ENCODE peak calls at places on chromosome 3, in eight cellular contexts. D is AG10803, U is transverse colon, J is kidney, T is fibroblast of pulmonary artery, R is M059J, C is nucleus accumbens, X is HT1080. S is an unnamed sample.

GRCh38 chr3:52277972-52278509 is 408 bp downstream of the WDR82 start:
- DNase-seq in U (no peak), R (peak), X (peak), T (peak), D (peak), J (peak), C (no peak), S (no peak)

GRCh38 chr3:55431041-55431440 is 56.1 kb downstream of the WNT5A start:
- DNase-seq in J (no peak), T (no peak), R (no peak), X (no peak), D (no peak), U (no peak), C (no peak), S (no peak)

GRCh38 chr3:58200846-58201355 is 9.9 kb downstream of the DNASE1L3 start:
- DNase-seq in U (no peak), J (no peak), C (no peak), X (no peak), D (no peak), R (no peak), T (no peak), S (no peak)

GRCh38 chr3:39189150-39189510 is 3.3 kb downstream of the XIRP1 start:
- DNase-seq in R (no peak), T (no peak), X (no peak), J (no peak), C (no peak), U (no peak), D (no peak), S (no peak)

GRCh38 chr3:185423178-185423577 is 60.2 kb downstream of the MAP3K13 start:
- DNase-seq in R (peak), T (peak), J (no peak), U (peak), C (no peak), D (peak), X (peak), S (no peak)

GRCh38 chr3:42655980-42656679 is 2.6 kb downstream of the ZBTB47 start:
- DNase-seq in R (peak), X (peak), C (no peak), U (no peak), J (peak), D (peak), T (peak), S (no peak)

GRCh38 chr3:14467723-14468620 is 65.6 kb downstream of the SLC6A6 start:
- DNase-seq in T (peak), X (peak), R (peak), C (no peak), J (peak), U (peak), D (peak), S (no peak)

GRCh38 chr3:47342812-47343211 is 38.0 kb upstream of the PTPN23 start:
- DNase-seq in C (no peak), U (no peak), J (no peak), D (no peak), X (no peak), R (no peak), T (no peak), S (no peak)

GRCh38 chr3:196740476-196741400 is 1.1 kb downstream of the PAK2 start:
- DNase-seq in X (peak), C (no peak), T (peak), D (peak), R (peak), U (no peak), J (no peak), S (no peak)

GRCh38 chr3:37072892-37073291 is 79.6 kb downstream of the MLH1 start:
- DNase-seq in U (peak), C (no peak), X (peak), D (peak), J (no peak), R (peak), T (peak), S (no peak)

GRCh38 chr3:50010959-50011358 is 71.0 kb downstream of the RBM6 start:
- DNase-seq in C (no peak), D (no peak), X (peak), T (no peak), U (no peak), J (no peak), R (peak), S (no peak)

GRCh38 chr3:71171246-71171645 is 412.3 kb downstream of the FOXP1 start:
- DNase-seq in U (no peak), J (no peak), X (no peak), R (no peak), T (no peak), D (no peak), C (no peak), S (no peak)

GRCh38 chr3:50168791-50169190 is 13.7 kb downstream of the SEMA3F start:
- DNase-seq in R (no peak), J (no peak), D (no peak), C (no peak), X (no peak), U (no peak), T (no peak), S (no peak)

GRCh38 chr3:55434789-55435188 is 52.3 kb downstream of the WNT5A start:
- DNase-seq in R (peak), T (peak), C (no peak), U (peak), X (peak), D (no peak), J (no peak), S (no peak)

GRCh38 chr3:131812433-131812832 is 222.4 kb downstream of the CPNE4 start:
- DNase-seq in U (no peak), D (peak), R (no peak), C (no peak), X (no peak), J (no peak), T (no peak), S (no peak)

GRCh38 chr3:117217355-117217754 is 507.8 kb downstream of the TUSC7 start:
- DNase-seq in J (no peak), U (no peak), T (no peak), C (no peak), R (no peak), X (no peak), D (no peak), S (no peak)

GRCh38 chr3:113277886-113278598 is 66.7 kb downstream of the BOC start:
- DNase-seq in C (no peak), X (no peak), J (peak), R (no peak), U (no peak), T (no peak), D (no peak), S (no peak)

GRCh38 chr3:48709051-48709461 is 8.0 kb downstream of the IP6K2 start:
- DNase-seq in J (no peak), C (no peak), T (no peak), U (no peak), X (peak), R (peak), D (peak), S (no peak)

GRCh38 chr3:37779289-37780152 is 82.2 kb upstream of the CTDSPL start:
- DNase-seq in X (peak), D (peak), R (peak), U (no peak), T (peak), C (peak), J (no peak), S (peak)

GRCh38 chr3:149586871-149587270 is 71.0 kb downstream of the WWTR1 start:
- DNase-seq in X (peak), U (no peak), C (no peak), D (no peak), R (peak), T (no peak), J (no peak), S (no peak)

GRCh38 chr3:118011910-118012309 is 1022.7 kb downstream of the IGSF11 start:
- DNase-seq in D (no peak), X (no peak), R (no peak), T (no peak), C (no peak), U (no peak), J (no peak), S (no peak)

GRCh38 chr3:120683213-120683612 is 1.2 kb upstream of the HGD start:
- DNase-seq in T (no peak), U (no peak), J (no peak), R (no peak), C (no peak), X (no peak), D (peak), S (no peak)

GRCh38 chr3:55720614-55721013 is 233.5 kb upstream of the WNT5A start:
- DNase-seq in C (no peak), U (no peak), J (no peak), T (peak), R (peak), X (peak), D (peak), S (no peak)

GRCh38 chr3:46389306-46389705 is 17.6 kb downstream of the CCR5AS start:
- DNase-seq in X (no peak), T (no peak), C (no peak), D (no peak), U (no peak), J (no peak), R (no peak), S (no peak)

GRCh38 chr3:159987291-159987711 is 1.3 kb upstream of the IL12A start:
- DNase-seq in U (no peak), X (peak), J (no peak), T (no peak), D (peak), R (peak), C (no peak), S (no peak)

GRCh38 chr3:42226470-42227425 is 39.2 kb downstream of the CCK start:
- DNase-seq in C (no peak), J (no peak), R (peak), D (no peak), X (peak), T (no peak), U (no peak), S (no peak)

GRCh38 chr3:193592841-193593665 is at the start of gene OPA1:
- DNase-seq in X (peak), D (peak), U (peak), J (peak), T (peak), R (peak), C (peak), S (peak)

GRCh38 chr3:176554791-176555330 is 642.4 kb downstream of the TBL1XR1 start:
- DNase-seq in X (peak), C (no peak), D (no peak), J (no peak), T (no peak), R (peak), U (no peak), S (no peak)

GRCh38 chr3:169085827-169086226 is 577.7 kb downstream of the MECOM start:
- DNase-seq in T (peak), J (no peak), D (peak), C (no peak), U (no peak), R (peak), X (peak), S (no peak)

GRCh38 chr3:142958707-142959106 is 4.8 kb downstream of the PAQR9 start:
- DNase-seq in J (no peak), T (peak), U (no peak), R (peak), C (peak), D (peak), X (peak), S (no peak)

GRCh38 chr3:24363242-24363641 is 131.4 kb downstream of the THRB start:
- DNase-seq in D (peak), C (no peak), R (peak), X (no peak), U (no peak), J (no peak), T (peak), S (no peak)

GRCh38 chr3:88059380-88060160 is 515 bp downstream of the ZNF654 start:
- DNase-seq in T (no peak), J (peak), D (no peak), R (peak), C (no peak), X (no peak), U (peak), S (no peak)

S was measured in T1000.